ENCODE peak calls at places on chromosomes 16 and 17, in four cellular contexts. One of them, this sample, is unnamed.
A peak's percentile ranks its signal among the peaks of the same experiment; 100 is the strongest.

GRCh38 chr17:1945621-1946020 is 79.5 kb downstream of the RTN4RL1 start:
- DNase-seq in heart right ventricle: no peak
- DNase-seq in mucosa of descending colon: no peak
- DNase-seq in fibroblast of pulmonary artery: no peak
- DNase-seq in this sample: no peak

GRCh38 chr17:65154770-65155589 is 17.8 kb downstream of the RGS9 start:
- DNase-seq in heart right ventricle: no peak
- DNase-seq in fibroblast of pulmonary artery: no peak
- DNase-seq in mucosa of descending colon: peak; percentile 32
- DNase-seq in this sample: no peak

GRCh38 chr17:72448019-72448418 is 327.2 kb downstream of the SOX9 start:
- DNase-seq in mucosa of descending colon: no peak
- DNase-seq in fibroblast of pulmonary artery: no peak
- DNase-seq in heart right ventricle: no peak
- DNase-seq in this sample: no peak

GRCh38 chr16:12728471-12728870 is 75.2 kb downstream of the CPPED1 start:
- DNase-seq in heart right ventricle: no peak
- DNase-seq in fibroblast of pulmonary artery: no peak
- DNase-seq in mucosa of descending colon: no peak
- DNase-seq in this sample: no peak

GRCh38 chr17:41657164-41657754 is 31.4 kb upstream of the EIF1 start:
- DNase-seq in heart right ventricle: no peak
- DNase-seq in fibroblast of pulmonary artery: no peak
- DNase-seq in mucosa of descending colon: peak; percentile 45
- DNase-seq in this sample: no peak

GRCh38 chr16:17224859-17225258 is 245.9 kb downstream of the XYLT1 start:
- DNase-seq in heart right ventricle: peak; percentile 27
- DNase-seq in mucosa of descending colon: no peak
- DNase-seq in fibroblast of pulmonary artery: peak; percentile 51
- DNase-seq in this sample: no peak

GRCh38 chr17:41334385-41334784 is 16.2 kb downstream of the KRT33A start:
- DNase-seq in heart right ventricle: no peak
- DNase-seq in fibroblast of pulmonary artery: no peak
- DNase-seq in mucosa of descending colon: no peak
- DNase-seq in this sample: no peak

GRCh38 chr16:27638833-27639587 is 89.1 kb downstream of the KATNIP start:
- DNase-seq in heart right ventricle: no peak
- DNase-seq in mucosa of descending colon: peak; percentile 46
- DNase-seq in fibroblast of pulmonary artery: no peak
- DNase-seq in this sample: no peak

GRCh38 chr17:78605429-78605828 is 28.2 kb upstream of the DNAH17 start:
- DNase-seq in heart right ventricle: no peak
- DNase-seq in mucosa of descending colon: no peak
- DNase-seq in fibroblast of pulmonary artery: no peak
- DNase-seq in this sample: no peak

GRCh38 chr16:87340198-87340597 is 23.0 kb upstream of the C16orf95 start:
- DNase-seq in heart right ventricle: no peak
- DNase-seq in mucosa of descending colon: no peak
- DNase-seq in fibroblast of pulmonary artery: no peak
- DNase-seq in this sample: no peak

GRCh38 chr17:39576187-39576586 is 31.5 kb downstream of the NEUROD2 start:
- DNase-seq in mucosa of descending colon: no peak
- DNase-seq in heart right ventricle: no peak
- DNase-seq in fibroblast of pulmonary artery: no peak
- DNase-seq in this sample: no peak
- TF ChIP-seq CTCF in mucosa of descending colon: no peak
- TF ChIP-seq CTCF in heart right ventricle: peak; percentile 19
- TF ChIP-seq CTCF in fibroblast of pulmonary artery: peak; percentile 56
- TF ChIP-seq CTCF in this sample: peak; percentile 73

GRCh38 chr16:30757316-30757715 is 4.5 kb downstream of the CFAP119 start:
- DNase-seq in heart right ventricle: no peak
- DNase-seq in fibroblast of pulmonary artery: no peak
- DNase-seq in mucosa of descending colon: peak; percentile 16
- DNase-seq in this sample: no peak

GRCh38 chr16:30760577-30761426 is 1.1 kb downstream of the CFAP119 start:
- DNase-seq in heart right ventricle: no peak
- DNase-seq in fibroblast of pulmonary artery: no peak
- DNase-seq in mucosa of descending colon: peak; percentile 57
- DNase-seq in this sample: no peak

GRCh38 chr16:30760160-30760559 is 1.7 kb downstream of the CFAP119 start:
- DNase-seq in heart right ventricle: no peak
- DNase-seq in fibroblast of pulmonary artery: no peak
- DNase-seq in mucosa of descending colon: peak; percentile 24
- DNase-seq in this sample: no peak

GRCh38 chr16:30756781-30757100 is 5.1 kb downstream of the CFAP119 start:
- DNase-seq in mucosa of descending colon: no peak
- DNase-seq in heart right ventricle: no peak
- DNase-seq in fibroblast of pulmonary artery: no peak
- DNase-seq in this sample: no peak

GRCh38 chr16:30758988-30759461 is 2.8 kb downstream of the CFAP119 start:
- DNase-seq in fibroblast of pulmonary artery: no peak
- DNase-seq in heart right ventricle: no peak
- DNase-seq in mucosa of descending colon: peak; percentile 24
- DNase-seq in this sample: no peak
- TF ChIP-seq CTCF in fibroblast of pulmonary artery: no peak
- TF ChIP-seq CTCF in heart right ventricle: no peak
- TF ChIP-seq CTCF in mucosa of descending colon: no peak
- TF ChIP-seq CTCF in this sample: no peak

DNA sequence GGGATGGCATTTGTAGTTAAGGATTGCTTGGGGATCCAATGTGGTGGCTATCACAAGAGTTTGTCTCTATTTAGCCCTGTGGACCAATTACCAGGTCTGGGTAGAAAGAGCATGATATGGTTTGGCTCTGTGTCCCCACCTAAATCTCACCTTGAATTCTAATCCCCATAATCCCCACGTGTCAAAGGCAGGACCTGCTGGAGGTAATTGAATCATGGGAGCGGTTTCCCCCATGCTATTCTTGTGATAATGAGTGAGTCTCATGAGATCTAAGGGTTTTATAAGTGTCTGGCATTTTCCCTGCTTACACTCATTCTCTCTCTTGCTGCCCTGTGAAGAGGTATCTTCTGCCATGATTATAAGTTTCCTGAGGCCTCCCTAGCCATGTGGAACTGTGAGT is 86.4 kb upstream of the HS3ST4 start:
- DNase-seq in fibroblast of pulmonary artery: no peak
- DNase-seq in heart right ventricle: no peak
- DNase-seq in mucosa of descending colon: no peak
- DNase-seq in this sample: no peak
- TF ChIP-seq CTCF in fibroblast of pulmonary artery: no peak
- TF ChIP-seq CTCF in heart right ventricle: no peak
- TF ChIP-seq CTCF in mucosa of descending colon: no peak
- TF ChIP-seq CTCF in this sample: no peak

DNA sequence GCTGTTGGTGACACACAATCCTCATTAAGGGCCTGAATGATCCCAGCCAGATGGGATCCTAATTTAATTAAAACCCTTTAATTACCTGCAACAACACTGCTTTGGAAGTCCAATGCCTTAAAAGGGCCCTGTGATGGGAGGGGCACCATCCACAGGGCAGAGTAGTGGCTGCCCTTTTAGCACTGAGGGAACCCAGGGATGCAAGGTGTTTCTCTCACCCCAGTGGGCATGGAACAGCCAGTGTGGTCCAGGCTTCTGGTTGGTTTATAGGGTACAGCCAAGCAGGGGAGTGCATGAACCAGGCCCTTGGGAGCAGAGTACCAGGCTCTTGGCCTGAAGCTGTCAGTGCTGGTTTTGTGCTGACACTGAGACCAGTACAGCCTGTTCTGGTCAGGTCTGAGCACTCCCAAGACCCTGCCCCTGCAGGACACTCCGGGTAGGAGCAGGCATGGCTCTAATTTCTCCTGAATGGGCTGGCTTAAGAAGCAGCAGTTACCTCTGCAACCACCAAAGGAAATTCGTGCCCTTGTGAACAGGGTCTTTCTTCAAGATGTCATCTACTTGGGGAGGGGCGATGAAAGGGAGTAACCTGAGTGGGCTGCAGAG is 9.9 kb downstream of the NXPH3 start:
- DNase-seq in fibroblast of pulmonary artery: no peak
- DNase-seq in heart right ventricle: no peak
- DNase-seq in mucosa of descending colon: no peak
- DNase-seq in this sample: no peak
- TF ChIP-seq CTCF in fibroblast of pulmonary artery: peak; percentile 33
- TF ChIP-seq CTCF in heart right ventricle: no peak
- TF ChIP-seq CTCF in mucosa of descending colon: no peak
- TF ChIP-seq CTCF in this sample: no peak

DNA sequence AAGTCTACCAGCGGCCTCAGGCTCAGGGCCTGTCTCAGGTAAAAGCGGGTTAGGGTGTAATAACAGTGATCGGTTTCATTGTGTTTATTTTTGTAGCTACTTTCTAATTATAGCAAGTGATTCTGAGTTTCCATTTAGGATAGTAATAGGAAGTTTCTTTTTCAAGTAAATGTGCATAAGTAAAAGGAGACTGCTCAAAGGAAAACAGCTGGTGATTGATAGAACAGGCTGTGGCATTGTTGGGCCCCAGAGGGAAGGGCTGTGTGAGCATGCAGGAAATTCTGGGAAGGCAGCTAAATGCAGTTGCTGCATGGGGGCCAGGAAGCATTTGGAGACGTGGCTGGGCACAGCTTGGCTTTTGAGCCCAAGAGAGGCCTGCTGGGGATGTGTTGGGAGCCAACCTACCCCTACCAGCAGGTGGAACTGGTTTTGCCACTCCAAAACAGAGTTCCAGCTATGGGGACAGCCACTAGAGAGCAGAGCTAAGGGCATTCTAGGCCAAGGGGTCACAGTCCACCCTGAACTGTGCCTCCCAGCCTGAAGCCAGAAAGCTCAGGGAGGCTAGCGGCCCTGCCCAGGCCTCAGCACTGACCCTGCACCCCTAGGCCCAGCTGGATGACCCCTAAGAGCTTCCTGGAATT is 12.6 kb downstream of the SNX20 start:
- DNase-seq in heart right ventricle: no peak
- DNase-seq in mucosa of descending colon: no peak
- DNase-seq in fibroblast of pulmonary artery: no peak
- DNase-seq in this sample: no peak
- TF ChIP-seq CTCF in heart right ventricle: no peak
- TF ChIP-seq CTCF in mucosa of descending colon: no peak
- TF ChIP-seq CTCF in fibroblast of pulmonary artery: no peak
- TF ChIP-seq CTCF in this sample: no peak

GRCh38 chr17:38798614-38799500 is 499 bp downstream of the PIP4K2B start:
- DNase-seq in heart right ventricle: peak; percentile 62
- DNase-seq in fibroblast of pulmonary artery: peak; percentile 47
- DNase-seq in mucosa of descending colon: peak; percentile 71
- DNase-seq in this sample: no peak
- TF ChIP-seq CTCF in heart right ventricle: no peak
- TF ChIP-seq CTCF in fibroblast of pulmonary artery: no peak
- TF ChIP-seq CTCF in mucosa of descending colon: no peak
- TF ChIP-seq CTCF in this sample: no peak